ENCODE peak calls at places on chromosomes 16 and 17, in nine cellular contexts. Q is DMS153; F is SW 1271; P is IMR-90; Z is CD8-positive, alpha-beta T cell; S is NCI-H446 treated with DMSO at 0.1 percent for 48 hours; G is activated CD4-positive, alpha-beta T cell treated with anti-CD3 and anti-CD28 coated beads, Interleukin-2, amount 50 U/mL, for 48 hours; E is globus pallidus; M is tibial nerve. H is an unnamed sample.

GRCh38 chr16:63652091-63652490 is 1469.8 kb downstream of the CDH11 start:
- DNase-seq in Q (peak), F (no peak), P (no peak), Z (no peak), S (no peak), G (no peak), E (peak), M (no peak), H (no peak)

GRCh38 chr17:66978514-66979061 is 14.1 kb downstream of the CACNG4 start:
- DNase-seq in Q (no peak), F (no peak), P (no peak), Z (no peak), S (no peak), G (no peak), E (peak), M (no peak), H (no peak)

GRCh38 chr16:16828913-16829398 is 450.0 kb downstream of the NPIPA7 start:
- DNase-seq in Q (peak), F (no peak), P (no peak), Z (no peak), S (no peak), G (no peak), E (no peak), M (no peak), H (no peak)

GRCh38 chr17:49362723-49363117 is 670 bp upstream of the ZNF652 start:
- DNase-seq in Q (peak), F (no peak), P (no peak), Z (no peak), S (no peak), G (no peak), E (no peak), M (no peak), H (no peak)

GRCh38 chr16:80824623-80825364 is 20.4 kb upstream of the CDYL2 start:
- DNase-seq in Q (peak), F (peak), P (peak), Z (no peak), S (peak), G (peak), E (no peak), M (no peak), H (peak)

GRCh38 chr16:14308357-14308723 is 237.2 kb downstream of the MRTFB start:
- DNase-seq in Q (no peak), F (no peak), P (no peak), Z (no peak), S (no peak), G (no peak), E (no peak), M (no peak), H (no peak)

GRCh38 chr17:11608396-11608795 is 10.1 kb downstream of the DNAH9 start:
- DNase-seq in Q (peak), F (no peak), P (no peak), Z (no peak), S (no peak), G (no peak), E (no peak), M (peak), H (peak)

GRCh38 chr17:67042104-67042899 is 2.1 kb upstream of the CACNG1 start:
- DNase-seq in Q (no peak), F (no peak), P (no peak), Z (no peak), S (no peak), G (no peak), E (no peak), M (no peak), H (no peak)

GRCh38 chr17:49995055-49995738 is at the start of gene DLX3:
- DNase-seq in Q (peak), F (no peak), P (peak), Z (no peak), S (no peak), G (peak), E (no peak), M (no peak), H (peak)

GRCh38 chr16:20023190-20023589 is 50.5 kb downstream of the GPR139 start:
- DNase-seq in Q (no peak), F (no peak), P (peak), Z (no peak), S (no peak), G (no peak), E (no peak), M (no peak), H (peak)

GRCh38 chr16:70706948-70707465 is 21.2 kb upstream of the MTSS2 start:
- DNase-seq in Q (no peak), F (peak), P (peak), Z (no peak), S (no peak), G (no peak), E (no peak), M (no peak), H (no peak)

GRCh38 chr16:23141500-23141899 is 7.8 kb downstream of the USP31 start:
- DNase-seq in Q (no peak), F (no peak), P (no peak), Z (no peak), S (no peak), G (no peak), E (no peak), M (no peak), H (no peak)

GRCh38 chr17:74280093-74280513 is 6.1 kb downstream of the DNAI2 start:
- DNase-seq in Q (no peak), F (no peak), P (no peak), Z (peak), S (no peak), G (peak), E (no peak), M (no peak), H (no peak)

GRCh38 chr17:12729086-12729485 is 60.2 kb upstream of the ARHGAP44 start:
- DNase-seq in Q (no peak), F (no peak), P (no peak), Z (no peak), S (no peak), G (no peak), E (no peak), M (no peak), H (no peak)

GRCh38 chr16:85612191-85612800 is 826 bp upstream of the GSE1 start:
- DNase-seq in Q (peak), F (peak), P (peak), Z (no peak), S (peak), G (peak), E (peak), M (peak), H (no peak)

GRCh38 chr16:24700549-24701392 is 28.7 kb upstream of the TNRC6A start:
- DNase-seq in Q (no peak), F (peak), P (peak), Z (no peak), S (peak), G (no peak), E (peak), M (peak), H (peak)

GRCh38 chr16:85479972-85480726 is 133.0 kb upstream of the GSE1 start:
- DNase-seq in Q (peak), F (no peak), P (no peak), Z (no peak), S (no peak), G (peak), E (no peak), M (no peak), H (no peak)

GRCh38 chr17:35132099-35132498 is 10.0 kb downstream of the NLE1 start:
- DNase-seq in Q (no peak), F (no peak), P (no peak), Z (no peak), S (no peak), G (no peak), E (no peak), M (no peak), H (no peak)

GRCh38 chr16:1055557-1055924 is 17.0 kb upstream of the SSTR5 start:
- DNase-seq in Q (peak), F (no peak), P (no peak), Z (no peak), S (no peak), G (no peak), E (no peak), M (no peak), H (no peak)

GRCh38 chr16:84294196-84295142 is at the start of gene WFDC1:
- DNase-seq in Q (no peak), F (no peak), P (peak), Z (no peak), S (no peak), G (no peak), E (peak), M (no peak), H (no peak)

GRCh38 chr16:27241658-27242057 is 26.9 kb downstream of the NSMCE1 start:
- DNase-seq in Q (no peak), F (no peak), P (peak), Z (no peak), S (no peak), G (no peak), E (no peak), M (no peak), H (no peak)

GRCh38 chr16:84604477-84605013 is 13.3 kb downstream of the COTL1 start:
- DNase-seq in Q (no peak), F (no peak), P (no peak), Z (no peak), S (no peak), G (no peak), E (no peak), M (no peak), H (no peak)

GRCh38 chr17:31581022-31581483 is 189.6 kb downstream of the RAB11FIP4 start:
- DNase-seq in Q (peak), F (peak), P (peak), Z (no peak), S (peak), G (no peak), E (peak), M (no peak), H (peak)

GRCh38 chr17:45907720-45908395 is 13.5 kb downstream of the MAPT start:
- DNase-seq in Q (no peak), F (no peak), P (no peak), Z (no peak), S (no peak), G (no peak), E (no peak), M (no peak), H (no peak)

GRCh38 chr17:7355053-7355452 is at the start of gene TMEM95:
- DNase-seq in Q (no peak), F (no peak), P (no peak), Z (no peak), S (no peak), G (no peak), E (peak), M (peak), H (no peak)

GRCh38 chr16:87854053-87854906 is 15.0 kb downstream of the SLC7A5 start:
- DNase-seq in Q (no peak), F (no peak), P (no peak), Z (no peak), S (no peak), G (no peak), E (no peak), M (no peak), H (no peak)

GRCh38 chr17:67276075-67276474 is 31.1 kb upstream of the HELZ start:
- DNase-seq in Q (no peak), F (no peak), P (no peak), Z (no peak), S (no peak), G (no peak), E (no peak), M (no peak), H (no peak)

GRCh38 chr16:881219-882097 is 80.9 kb upstream of the GNG13 start:
- DNase-seq in Q (no peak), F (no peak), P (no peak), Z (no peak), S (no peak), G (no peak), E (no peak), M (no peak), H (no peak)

GRCh38 chr17:78723001-78723796 is 58.9 kb downstream of the CYTH1 start:
- DNase-seq in Q (peak), F (no peak), P (peak), Z (no peak), S (no peak), G (no peak), E (peak), M (no peak), H (no peak)

GRCh38 chr17:49602783-49603182 is 27.1 kb downstream of the NXPH3 start:
- DNase-seq in Q (no peak), F (no peak), P (no peak), Z (no peak), S (no peak), G (no peak), E (no peak), M (no peak), H (no peak)

GRCh38 chr17:40443988-40444899 is 994 bp downstream of the IGFBP4 start:
- DNase-seq in Q (no peak), F (no peak), P (peak), Z (no peak), S (no peak), G (peak), E (no peak), M (no peak), H (no peak)

GRCh38 chr16:54633943-54634362 is 296.7 kb upstream of the IRX5 start:
- DNase-seq in Q (no peak), F (no peak), P (no peak), Z (no peak), S (no peak), G (no peak), E (peak), M (no peak), H (no peak)

GRCh38 chr17:56389356-56389755 is 204.1 kb upstream of the NOG start:
- DNase-seq in Q (no peak), F (no peak), P (no peak), Z (no peak), S (no peak), G (no peak), E (no peak), M (no peak), H (no peak)

GRCh38 chr17:70913086-70913485 is 743.8 kb downstream of the KCNJ2 start:
- DNase-seq in Q (no peak), F (no peak), P (peak), Z (no peak), S (no peak), G (no peak), E (no peak), M (no peak), H (no peak)

GRCh38 chr17:4043862-4044261 is 79.6 kb upstream of the ATP2A3 start:
- DNase-seq in Q (no peak), F (no peak), P (no peak), Z (peak), S (no peak), G (peak), E (no peak), M (no peak), H (no peak)

H was measured in LNCaP clone FGC.